ENCODE peak calls at places on chromosomes 2 and 18, in five cellular contexts. N is brain microvascular endothelial cell, M is left ventricle myocardium inferior, F is psoas muscle, G is type B pancreatic cell. Y is an unnamed sample.

GRCh38 chr2:184336688-184337087 is 261.6 kb upstream of the ZNF804A start:
- DNase-seq in N (no peak), M (no peak), F (no peak), G (no peak), Y (peak; percentile 2)

GRCh38 chr2:64866797-64867196 is 122.4 kb upstream of the SLC1A4 start:
- DNase-seq in N (peak; percentile 96), M (no peak), F (peak; percentile 24), G (no peak), Y (peak; percentile 98)

GRCh38 chr2:56684371-56684770 is 500.6 kb downstream of the CCDC85A start:
- DNase-seq in N (no peak), M (no peak), F (no peak), G (no peak), Y (no peak)

GRCh38 chr2:162915858-162916257 is 77.3 kb upstream of the KCNH7 start:
- DNase-seq in N (no peak), M (no peak), F (no peak), G (no peak), Y (no peak)

GRCh38 chr18:45730832-45731545 is 7.0 kb downstream of the SLC14A1 start:
- DNase-seq in N (no peak), M (no peak), F (no peak), G (no peak), Y (peak; percentile 73)

GRCh38 chr18:45006934-45007333 is 326.2 kb downstream of the SETBP1 start:
- DNase-seq in N (no peak), M (no peak), F (no peak), G (no peak), Y (peak; percentile 37)

GRCh38 chr2:75003773-75004172 is 45.3 kb downstream of the POLE4 start:
- DNase-seq in N (no peak), M (no peak), F (no peak), G (no peak), Y (no peak)

GRCh38 chr2:121567452-121567851 is 36.8 kb downstream of the RNU4ATAC start:
- DNase-seq in N (no peak), M (no peak), F (no peak), G (no peak), Y (no peak)

GRCh38 chr2:148048475-148049221 is 27.8 kb downstream of the MBD5 start:
- DNase-seq in N (peak; percentile 27), M (no peak), F (no peak), G (no peak), Y (no peak)

GRCh38 chr18:8684577-8684976 is 20.8 kb upstream of the MTCL1 start:
- DNase-seq in N (no peak), M (no peak), F (no peak), G (no peak), Y (no peak)

GRCh38 chr2:235032949-235033348 is 81.1 kb downstream of the SH3BP4 start:
- DNase-seq in N (no peak), M (no peak), F (no peak), G (no peak), Y (no peak)

GRCh38 chr2:156704612-156705011 is 268.4 kb downstream of the GPD2 start:
- DNase-seq in N (no peak), M (peak; percentile 37), F (no peak), G (no peak), Y (no peak)

GRCh38 chr2:192749606-192750200 is 555.0 kb upstream of the TMEFF2 start:
- DNase-seq in N (no peak), M (no peak), F (no peak), G (no peak), Y (no peak)
- TF ChIP-seq CTCF in N (peak; percentile 38), M (no peak), F (no peak), G (peak; percentile 62), Y (no peak)

DNA sequence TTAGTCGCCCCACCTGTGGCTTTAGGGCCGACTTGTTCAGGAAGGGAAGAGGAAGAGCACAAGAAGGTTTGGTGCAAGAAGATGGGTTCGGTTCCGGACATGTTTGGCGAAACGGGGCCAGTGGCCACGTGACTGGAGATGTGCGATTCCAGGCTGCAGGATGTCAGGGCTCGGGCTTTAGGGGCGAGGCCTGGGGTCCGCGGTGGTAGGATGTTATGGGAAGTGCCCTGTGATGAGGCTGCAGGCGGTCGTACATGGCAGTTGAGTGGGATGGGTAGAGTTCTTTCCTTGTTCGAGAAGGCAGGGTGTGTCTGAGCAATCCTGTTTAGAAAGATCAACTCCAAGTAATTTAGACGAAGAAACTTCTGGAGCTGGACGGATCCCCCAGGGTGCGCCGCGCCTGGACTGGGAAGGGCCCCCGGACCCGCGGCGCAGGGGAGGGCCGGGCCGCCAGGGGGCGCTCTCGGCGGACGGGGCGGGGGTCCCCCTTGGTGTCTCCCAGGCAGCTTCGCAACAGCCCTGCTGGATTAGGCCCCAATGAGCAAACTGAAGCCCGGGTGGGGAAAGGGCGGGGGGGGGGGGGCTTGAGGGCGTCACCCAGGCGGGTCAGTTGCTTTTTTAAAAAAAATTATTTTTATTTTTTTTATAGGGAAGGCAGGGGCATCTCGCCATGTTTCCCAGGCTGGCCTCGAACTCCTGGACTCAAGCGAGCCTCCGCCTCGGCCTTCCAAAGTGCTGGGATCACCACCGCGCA is 17.2 kb upstream of the SDC1 start:
- DNase-seq in N (no peak), M (no peak), F (no peak), G (no peak), Y (no peak)
- TF ChIP-seq CTCF in N (peak; percentile 23), M (peak; percentile 48), F (peak; percentile 35), G (peak; percentile 66), Y (peak; percentile 29)

DNA sequence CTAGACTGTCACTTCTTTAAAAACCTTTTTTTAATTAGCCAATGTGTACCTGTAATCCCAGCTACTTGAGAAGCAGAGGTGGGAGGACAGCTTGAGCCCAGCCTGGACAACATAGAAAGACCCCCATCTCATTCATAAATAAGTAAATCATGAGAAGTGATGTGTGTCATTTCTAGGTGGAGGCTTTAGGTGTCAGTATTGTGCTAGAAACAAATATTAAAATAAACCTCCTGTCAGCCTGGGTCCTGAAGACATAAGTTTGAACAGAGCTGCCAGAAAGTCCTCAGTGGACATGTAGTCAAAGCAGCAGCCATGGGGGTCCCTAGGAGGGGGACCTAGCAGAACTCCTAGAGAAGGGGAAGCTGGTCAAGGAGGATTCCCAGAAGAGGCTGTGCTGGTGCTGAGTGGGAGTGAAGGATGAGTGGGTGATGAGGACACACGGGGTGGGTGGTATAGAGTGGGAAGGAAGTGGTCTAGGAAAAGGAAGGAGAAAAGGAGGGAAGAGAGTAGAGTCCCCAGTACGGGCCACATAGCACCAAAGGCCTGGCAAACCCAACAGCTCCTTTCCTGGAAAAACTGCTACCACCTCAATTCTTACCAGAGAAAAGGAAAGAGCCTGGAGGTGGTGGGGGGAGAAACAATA is 316.6 kb upstream of the NCKAP5 start:
- DNase-seq in N (peak; percentile 14), M (no peak), F (no peak), G (no peak), Y (peak; percentile 4)
- TF ChIP-seq CTCF in N (peak; percentile 21), M (peak; percentile 54), F (no peak), G (peak; percentile 38), Y (peak; percentile 29)

GRCh38 chr18:66046025-66046602 is 295.3 kb downstream of the CDH7 start:
- DNase-seq in N (no peak), M (no peak), F (no peak), G (no peak), Y (no peak)
- TF ChIP-seq CTCF in N (no peak), M (no peak), F (no peak), G (no peak), Y (no peak)

DNA sequence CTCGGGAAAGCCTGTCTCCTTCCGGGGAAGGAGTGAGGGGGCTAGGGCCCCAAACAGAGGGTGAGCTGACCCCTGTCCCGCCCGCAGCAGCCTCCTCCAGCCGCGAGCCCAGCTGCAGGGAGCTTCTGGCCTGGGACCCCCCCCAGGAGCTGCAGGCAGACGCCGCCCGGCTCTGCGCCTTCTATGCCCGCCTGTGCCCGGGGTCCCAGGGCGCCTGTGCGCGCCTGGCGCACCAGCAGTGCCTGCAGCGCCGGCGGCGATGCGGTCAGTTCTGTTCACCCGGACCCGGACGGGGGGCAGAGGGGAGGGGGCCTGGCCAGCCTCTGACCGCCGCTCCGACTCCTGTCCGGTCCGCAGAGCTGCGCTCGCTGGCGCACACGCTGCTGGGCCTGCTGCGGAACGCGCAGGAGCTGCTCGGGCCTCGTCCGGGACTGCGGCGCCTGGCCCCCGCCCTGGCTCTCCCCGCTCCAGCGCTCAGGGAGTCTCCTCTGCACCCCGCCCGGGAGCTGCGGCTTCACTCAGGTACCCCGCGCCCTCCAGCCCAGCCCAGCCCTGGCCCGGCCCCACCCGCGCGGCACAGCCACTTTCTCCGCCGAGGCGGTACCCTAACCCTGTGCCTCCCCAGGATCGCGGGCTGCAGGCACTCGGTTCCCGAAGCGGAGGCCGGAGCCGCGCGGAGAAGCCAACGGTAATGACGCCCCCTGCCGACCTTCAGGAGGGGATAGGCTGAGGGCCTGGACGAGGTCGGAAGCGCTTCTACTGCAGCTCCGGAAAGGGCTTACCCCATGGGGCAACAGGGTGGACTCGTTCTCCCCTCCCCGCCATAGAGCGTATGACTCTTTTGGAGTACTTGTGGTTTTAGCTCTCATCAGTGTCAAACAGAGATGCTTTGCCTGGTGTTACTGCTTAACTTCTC is 2.0 kb upstream of the CHRND start:
- DNase-seq in N (no peak), M (no peak), F (peak; percentile 59), G (no peak), Y (peak; percentile 9)
- TF ChIP-seq CTCF in N (peak; percentile 48), M (peak; percentile 33), F (peak; percentile 25), G (peak; percentile 59), Y (no peak)

Y was measured in foreskin fibroblast.